ENCODE peak calls at places on chromosomes 5 and 9, in nine cellular contexts. A, W, D, B, X, Q, I, N and K are unnamed samples.

GRCh38 chr9:111016046-111017026 is 21.9 kb downstream of the LPAR1 start:
- DNase-seq in D (no peak), I (no peak), Q (no peak), W (no peak), X (peak; percentile 17), A (no peak), B (no peak), N (no peak), K (no peak)

GRCh38 chr5:66406761-66407289 is 189.4 kb upstream of the MAST4 start:
- DNase-seq in Q (no peak), A (peak; percentile 15), N (no peak), W (no peak), X (no peak), B (no peak), I (no peak), D (no peak), K (no peak)

GRCh38 chr9:69674112-69674511 is 1.9 kb upstream of the APBA1 start:
- DNase-seq in X (no peak), A (no peak), B (no peak), W (no peak), D (no peak), N (peak; percentile 33), I (no peak), Q (no peak), K (no peak)

GRCh38 chr5:55308254-55308836 is 556 bp downstream of the MTREX start:
- DNase-seq in A (peak; percentile 5), I (no peak), D (no peak), W (no peak), N (no peak), Q (no peak), B (no peak), X (peak; percentile 37), K (no peak)

GRCh38 chr5:179269781-179270543 is 75.3 kb downstream of the ADAMTS2 start:
- DNase-seq in Q (no peak), N (no peak), B (peak; percentile 64), D (no peak), W (no peak), A (no peak), I (no peak), X (no peak), K (no peak)

GRCh38 chr9:116899337-116900006 is 212.4 kb downstream of the TRIM32 start:
- DNase-seq in N (no peak), Q (no peak), W (no peak), X (no peak), I (no peak), B (no peak), A (no peak), D (no peak), K (no peak)

GRCh38 chr9:110891760-110892159 is 146.5 kb downstream of the LPAR1 start:
- DNase-seq in A (no peak), N (no peak), Q (no peak), X (no peak), D (no peak), B (no peak), W (no peak), I (no peak), K (no peak)

GRCh38 chr5:141883184-141883947 is 5.2 kb upstream of the PCDH1 start:
- DNase-seq in W (peak; percentile 4), B (peak; percentile 71), X (peak; percentile 22), D (no peak), Q (no peak), N (peak; percentile 86), I (peak; percentile 79), A (peak; percentile 93), K (peak; percentile 71)

GRCh38 chr9:129336601-129337286 is 158.7 kb upstream of the IER5L start:
- DNase-seq in Q (no peak), X (no peak), W (no peak), B (no peak), N (peak; percentile 60), D (no peak), I (no peak), A (peak; percentile 58), K (no peak)

GRCh38 chr9:84500859-84501258 is 160.3 kb upstream of the SLC28A3 start:
- DNase-seq in X (no peak), A (no peak), W (no peak), N (no peak), D (no peak), I (no peak), Q (no peak), B (peak; percentile 64), K (no peak)

GRCh38 chr5:73388371-73388684 is 60.2 kb downstream of the FOXD1 start:
- DNase-seq in Q (no peak), N (no peak), B (no peak), I (no peak), A (no peak), W (no peak), D (no peak), X (no peak), K (no peak)

GRCh38 chr5:1665231-1665630 is 134.4 kb downstream of the MRPL36 start:
- DNase-seq in D (no peak), A (no peak), Q (no peak), B (no peak), I (no peak), X (no peak), N (no peak), W (peak; percentile 38), K (no peak)

GRCh38 chr5:9546973-9547947 is 1.4 kb upstream of the SEMA5A start:
- DNase-seq in N (peak; percentile 50), A (peak; percentile 22), W (no peak), Q (no peak), B (no peak), X (no peak), D (no peak), I (no peak), K (no peak)

GRCh38 chr5:16922430-16922829 is 13.7 kb downstream of the MYO10 start:
- DNase-seq in D (no peak), A (no peak), N (no peak), X (no peak), Q (no peak), W (no peak), I (no peak), B (no peak), K (no peak)

GRCh38 chr5:90602681-90603080 is 44.1 kb downstream of the ADGRV1 start:
- DNase-seq in I (no peak), Q (no peak), X (no peak), N (no peak), W (no peak), D (no peak), A (no peak), B (no peak), K (no peak)

DNA sequence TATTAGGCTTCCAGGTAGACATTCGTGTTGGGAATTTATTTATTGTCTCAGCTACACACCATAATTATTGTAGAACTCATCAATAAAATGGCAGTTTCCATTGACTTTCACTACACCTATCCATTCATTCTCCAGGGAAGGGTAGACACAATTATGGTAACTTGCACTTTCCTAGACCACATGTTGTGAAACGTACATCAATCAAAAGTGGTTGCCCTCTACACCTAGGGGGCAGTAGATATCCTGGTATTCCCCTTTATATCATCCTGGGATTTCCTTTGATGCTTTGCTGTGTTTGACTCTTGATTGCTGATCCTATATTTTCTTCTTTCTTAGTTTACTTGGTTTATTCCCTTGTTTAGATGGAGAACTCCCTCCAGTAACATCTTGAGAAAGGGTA is 47.9 kb downstream of the ADGRV1 start:
- DNase-seq in A (no peak), X (peak; percentile 21), D (no peak), W (no peak), I (no peak), Q (no peak), N (no peak), B (no peak), K (no peak)
- TF ChIP-seq CTCF in A (no peak), X (no peak), D (peak; percentile 35), W (no peak), I (peak; percentile 29), Q (no peak), N (no peak), B (no peak), K (peak; percentile 22)

DNA sequence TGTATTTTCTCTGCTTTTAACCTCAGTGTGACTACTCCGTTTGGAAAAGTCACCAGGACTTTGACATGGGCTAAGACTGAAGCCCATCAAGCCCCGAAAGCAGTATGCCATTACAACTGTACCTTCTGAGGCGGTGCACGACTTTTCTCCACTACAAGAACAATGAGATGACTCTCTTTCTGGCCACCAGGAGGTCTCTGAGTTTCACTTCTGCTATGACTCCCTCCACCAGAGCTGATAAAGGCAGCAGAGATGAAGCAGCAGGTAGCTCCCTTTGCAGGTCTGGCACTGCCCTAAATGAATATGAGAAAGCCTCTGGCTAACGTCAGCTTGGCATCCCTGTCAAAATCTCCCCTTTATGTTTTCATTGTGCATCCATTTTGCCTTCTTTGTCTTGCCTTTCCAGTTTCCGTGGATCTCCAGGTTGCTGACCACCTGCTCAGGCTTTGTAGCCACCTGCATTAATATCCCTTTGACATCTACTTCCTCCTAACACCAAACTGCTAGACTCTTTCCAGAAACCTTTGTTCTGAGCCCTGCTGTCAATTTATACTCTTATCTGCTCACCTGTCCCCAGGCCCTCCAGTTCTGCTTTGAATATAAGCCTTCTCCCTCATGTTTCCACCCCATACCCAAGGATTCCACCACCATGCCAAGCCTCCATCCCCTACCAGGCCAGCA is 221.7 kb downstream of the ZNF608 start:
- DNase-seq in Q (no peak), N (no peak), B (no peak), I (no peak), A (no peak), W (no peak), D (no peak), X (no peak), K (no peak)
- TF ChIP-seq CTCF in Q (no peak), N (no peak), B (no peak), I (no peak), A (no peak), W (no peak), D (no peak), X (no peak), K (no peak)

DNA sequence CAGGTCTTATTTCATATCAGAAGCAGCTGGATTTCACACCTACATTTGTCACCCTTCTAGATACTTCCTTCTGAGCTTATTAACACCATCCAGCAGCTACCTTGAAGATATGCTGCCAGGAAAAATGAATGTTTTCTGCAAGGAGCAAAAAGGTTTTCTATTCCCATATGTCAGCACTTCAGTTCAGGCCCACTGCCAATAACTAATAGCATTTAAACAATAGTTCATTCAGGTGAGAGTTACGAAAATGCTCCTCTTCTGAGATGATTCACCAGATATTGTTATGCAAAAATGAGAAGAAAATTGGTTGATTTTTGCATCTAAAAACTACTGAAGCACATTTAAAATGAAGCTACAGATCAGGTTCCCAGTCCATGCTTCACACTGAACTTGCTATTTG is 56.4 kb upstream of the ISL1 start:
- DNase-seq in B (no peak), X (peak; percentile 5), W (no peak), I (no peak), A (no peak), N (no peak), D (no peak), Q (no peak), K (no peak)
- TF ChIP-seq CTCF in B (no peak), X (no peak), W (no peak), I (no peak), A (no peak), N (no peak), D (no peak), Q (no peak), K (no peak)

GRCh38 chr9:120424248-120424647 is 155.7 kb downstream of the CDK5RAP2 start:
- DNase-seq in B (no peak), Q (no peak), D (no peak), W (no peak), X (no peak), A (no peak), N (no peak), I (no peak), K (no peak)

GRCh38 chr9:120418315-120418714 is 161.7 kb downstream of the CDK5RAP2 start:
- DNase-seq in I (no peak), X (no peak), N (no peak), B (no peak), Q (no peak), D (no peak), A (no peak), W (no peak), K (no peak)

GRCh38 chr9:120423812-120424211 is 156.2 kb downstream of the CDK5RAP2 start:
- DNase-seq in X (no peak), Q (no peak), D (no peak), I (no peak), A (no peak), W (no peak), B (no peak), N (no peak), K (no peak)
- TF ChIP-seq CTCF in X (no peak), Q (no peak), D (no peak), I (no peak), A (no peak), W (no peak), B (no peak), N (no peak), K (no peak)